ENCODE peak calls at places on chromosomes 13 and 19, in seven cellular contexts. One of them, this sample, is unnamed.

GRCh38 chr13:66492479-66492878 is 737.7 kb downstream of the PCDH9 start:
- DNase-seq in foreskin fibroblast: no peak
- DNase-seq in epithelial cell of esophagus: peak; percentile 55
- DNase-seq in GM13976: no peak
- DNase-seq in fibroblast of pulmonary artery: no peak
- DNase-seq in astrocyte of the spinal cord: no peak
- DNase-seq in OCI-LY7: peak; percentile 90
- DNase-seq in this sample: no peak

GRCh38 chr13:33111414-33112110 is 95.3 kb downstream of the KL start:
- DNase-seq in foreskin fibroblast: peak; percentile 77
- DNase-seq in GM13976: no peak
- DNase-seq in fibroblast of pulmonary artery: peak; percentile 33
- DNase-seq in OCI-LY7: no peak
- DNase-seq in astrocyte of the spinal cord: peak; percentile 64
- DNase-seq in epithelial cell of esophagus: no peak
- DNase-seq in this sample: no peak

GRCh38 chr19:49591731-49592485 is 926 bp downstream of the PRR12 start:
- DNase-seq in foreskin fibroblast: peak; percentile 68
- DNase-seq in epithelial cell of esophagus: peak; percentile 60
- DNase-seq in fibroblast of pulmonary artery: peak; percentile 31
- DNase-seq in astrocyte of the spinal cord: peak; percentile 45
- DNase-seq in OCI-LY7: peak; percentile 63
- DNase-seq in GM13976: peak; percentile 39
- DNase-seq in this sample: peak; percentile 44

GRCh38 chr13:91369432-91369831 is 21.9 kb downstream of the MIR17HG start:
- DNase-seq in OCI-LY7: no peak
- DNase-seq in fibroblast of pulmonary artery: peak; percentile 73
- DNase-seq in epithelial cell of esophagus: no peak
- DNase-seq in astrocyte of the spinal cord: peak; percentile 48
- DNase-seq in foreskin fibroblast: peak; percentile 35
- DNase-seq in GM13976: no peak
- DNase-seq in this sample: no peak

GRCh38 chr19:1441022-1441426 is 2.8 kb downstream of the RPS15 start:
- DNase-seq in foreskin fibroblast: no peak
- DNase-seq in OCI-LY7: no peak
- DNase-seq in fibroblast of pulmonary artery: no peak
- DNase-seq in GM13976: no peak
- DNase-seq in astrocyte of the spinal cord: no peak
- DNase-seq in epithelial cell of esophagus: no peak
- DNase-seq in this sample: no peak

GRCh38 chr13:99949657-99950413 is 21.7 kb downstream of the ZIC5 start:
- DNase-seq in foreskin fibroblast: no peak
- DNase-seq in astrocyte of the spinal cord: no peak
- DNase-seq in GM13976: no peak
- DNase-seq in epithelial cell of esophagus: no peak
- DNase-seq in OCI-LY7: no peak
- DNase-seq in fibroblast of pulmonary artery: no peak
- DNase-seq in this sample: no peak

GRCh38 chr19:45962021-45962420 is 11.6 kb downstream of the NOVA2 start:
- DNase-seq in astrocyte of the spinal cord: no peak
- DNase-seq in foreskin fibroblast: no peak
- DNase-seq in epithelial cell of esophagus: no peak
- DNase-seq in OCI-LY7: no peak
- DNase-seq in fibroblast of pulmonary artery: no peak
- DNase-seq in GM13976: no peak
- DNase-seq in this sample: no peak

GRCh38 chr13:112711528-112712265 is 21.9 kb downstream of the ATP11A start:
- DNase-seq in epithelial cell of esophagus: peak; percentile 97
- DNase-seq in astrocyte of the spinal cord: peak; percentile 90
- DNase-seq in fibroblast of pulmonary artery: peak; percentile 97
- DNase-seq in GM13976: peak; percentile 76
- DNase-seq in OCI-LY7: no peak
- DNase-seq in foreskin fibroblast: peak; percentile 97
- DNase-seq in this sample: peak; percentile 94

GRCh38 chr19:2325261-2326046 is 2.9 kb downstream of the LSM7 start:
- DNase-seq in foreskin fibroblast: no peak
- DNase-seq in fibroblast of pulmonary artery: no peak
- DNase-seq in astrocyte of the spinal cord: no peak
- DNase-seq in epithelial cell of esophagus: no peak
- DNase-seq in GM13976: no peak
- DNase-seq in OCI-LY7: no peak
- DNase-seq in this sample: no peak

GRCh38 chr13:78589206-78589605 is 14.1 kb downstream of the POU4F1 start:
- DNase-seq in OCI-LY7: peak; percentile 29
- DNase-seq in foreskin fibroblast: peak; percentile 32
- DNase-seq in fibroblast of pulmonary artery: peak; percentile 45
- DNase-seq in GM13976: peak; percentile 53
- DNase-seq in astrocyte of the spinal cord: no peak
- DNase-seq in epithelial cell of esophagus: peak; percentile 57
- DNase-seq in this sample: no peak

GRCh38 chr19:46925548-46925950 is 64.8 kb downstream of the ARHGAP35 start:
- DNase-seq in fibroblast of pulmonary artery: peak; percentile 47
- DNase-seq in epithelial cell of esophagus: peak; percentile 89
- DNase-seq in OCI-LY7: no peak
- DNase-seq in astrocyte of the spinal cord: no peak
- DNase-seq in foreskin fibroblast: no peak
- DNase-seq in GM13976: no peak
- DNase-seq in this sample: no peak

GRCh38 chr19:55115446-55116065 is 1.9 kb downstream of the PPP1R12C start:
- DNase-seq in foreskin fibroblast: peak; percentile 55
- DNase-seq in epithelial cell of esophagus: no peak
- DNase-seq in OCI-LY7: no peak
- DNase-seq in astrocyte of the spinal cord: no peak
- DNase-seq in GM13976: no peak
- DNase-seq in fibroblast of pulmonary artery: peak; percentile 62
- DNase-seq in this sample: peak; percentile 50

GRCh38 chr13:44128522-44128921 is 245.1 kb upstream of the SERP2 start:
- DNase-seq in epithelial cell of esophagus: no peak
- DNase-seq in GM13976: no peak
- DNase-seq in astrocyte of the spinal cord: no peak
- DNase-seq in OCI-LY7: no peak
- DNase-seq in foreskin fibroblast: peak; percentile 70
- DNase-seq in fibroblast of pulmonary artery: no peak
- DNase-seq in this sample: peak; percentile 39

GRCh38 chr13:90448466-90449037 is 898.9 kb upstream of the MIR17HG start:
- DNase-seq in GM13976: no peak
- DNase-seq in fibroblast of pulmonary artery: peak; percentile 62
- DNase-seq in OCI-LY7: no peak
- DNase-seq in epithelial cell of esophagus: no peak
- DNase-seq in astrocyte of the spinal cord: no peak
- DNase-seq in foreskin fibroblast: no peak
- DNase-seq in this sample: no peak

GRCh38 chr13:20714563-20715339 is 11.3 kb downstream of the IL17D start:
- DNase-seq in GM13976: no peak
- DNase-seq in fibroblast of pulmonary artery: peak; percentile 79
- DNase-seq in foreskin fibroblast: peak; percentile 71
- DNase-seq in epithelial cell of esophagus: no peak
- DNase-seq in OCI-LY7: no peak
- DNase-seq in astrocyte of the spinal cord: peak; percentile 95
- DNase-seq in this sample: no peak

GRCh38 chr13:111213964-111214726 is 99.0 kb downstream of the ARHGEF7 start:
- DNase-seq in fibroblast of pulmonary artery: no peak
- DNase-seq in OCI-LY7: peak; percentile 54
- DNase-seq in astrocyte of the spinal cord: no peak
- DNase-seq in epithelial cell of esophagus: no peak
- DNase-seq in foreskin fibroblast: no peak
- DNase-seq in GM13976: no peak
- DNase-seq in this sample: no peak

GRCh38 chr13:99617474-99618255 is 116.4 kb downstream of the TM9SF2 start:
- DNase-seq in fibroblast of pulmonary artery: peak; percentile 65
- DNase-seq in GM13976: no peak
- DNase-seq in foreskin fibroblast: peak; percentile 82
- DNase-seq in astrocyte of the spinal cord: peak; percentile 48
- DNase-seq in OCI-LY7: peak; percentile 17
- DNase-seq in epithelial cell of esophagus: peak; percentile 51
- DNase-seq in this sample: peak; percentile 41

GRCh38 chr13:32734511-32734910 is 148.3 kb downstream of the PDS5B start:
- DNase-seq in fibroblast of pulmonary artery: peak; percentile 73
- DNase-seq in foreskin fibroblast: peak; percentile 79
- DNase-seq in astrocyte of the spinal cord: peak; percentile 62
- DNase-seq in OCI-LY7: no peak
- DNase-seq in GM13976: no peak
- DNase-seq in epithelial cell of esophagus: peak; percentile 90
- DNase-seq in this sample: peak; percentile 44

GRCh38 chr19:45349126-45349415 is 8.5 kb downstream of the KLC3 start:
- DNase-seq in astrocyte of the spinal cord: no peak
- DNase-seq in epithelial cell of esophagus: no peak
- DNase-seq in fibroblast of pulmonary artery: no peak
- DNase-seq in foreskin fibroblast: no peak
- DNase-seq in OCI-LY7: no peak
- DNase-seq in GM13976: no peak
- DNase-seq in this sample: no peak

GRCh38 chr19:43779147-43779819 is 1.5 kb downstream of the KCNN4 start:
- DNase-seq in GM13976: no peak
- DNase-seq in foreskin fibroblast: no peak
- DNase-seq in fibroblast of pulmonary artery: no peak
- DNase-seq in astrocyte of the spinal cord: no peak
- DNase-seq in OCI-LY7: no peak
- DNase-seq in epithelial cell of esophagus: no peak
- DNase-seq in this sample: no peak

GRCh38 chr13:99926014-99926731 is 45.4 kb downstream of the ZIC5 start:
- DNase-seq in foreskin fibroblast: peak; percentile 70
- DNase-seq in fibroblast of pulmonary artery: peak; percentile 3
- DNase-seq in OCI-LY7: no peak
- DNase-seq in epithelial cell of esophagus: peak; percentile 76
- DNase-seq in GM13976: no peak
- DNase-seq in astrocyte of the spinal cord: peak; percentile 37
- DNase-seq in this sample: peak; percentile 23

GRCh38 chr13:97430296-97430695 is 3.7 kb upstream of the RAP2A start:
- DNase-seq in astrocyte of the spinal cord: no peak
- DNase-seq in fibroblast of pulmonary artery: no peak
- DNase-seq in foreskin fibroblast: no peak
- DNase-seq in epithelial cell of esophagus: no peak
- DNase-seq in GM13976: no peak
- DNase-seq in OCI-LY7: no peak
- DNase-seq in this sample: no peak

DNA sequence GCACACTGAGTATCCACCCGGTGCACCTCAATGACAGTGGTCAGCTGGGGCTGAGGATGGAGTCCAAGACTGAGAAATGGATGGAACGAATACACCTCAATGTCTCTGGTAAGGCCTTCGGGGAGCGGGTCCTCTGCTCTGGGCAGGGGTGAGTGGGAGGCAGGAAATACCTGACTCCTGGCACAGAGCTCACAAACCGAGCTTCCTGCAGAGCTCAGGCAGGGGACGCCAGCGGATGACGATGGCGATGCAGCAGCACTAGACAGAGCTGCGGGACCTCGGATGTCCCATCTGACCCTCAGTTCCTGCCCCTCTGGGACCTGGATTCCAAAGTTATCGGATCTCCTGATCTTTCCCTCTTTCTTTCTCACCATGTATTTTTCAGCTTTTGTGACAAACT is 3.8 kb downstream of the CD22 start:
- DNase-seq in GM13976: peak; percentile 39
- DNase-seq in epithelial cell of esophagus: no peak
- DNase-seq in foreskin fibroblast: no peak
- DNase-seq in OCI-LY7: peak; percentile 72
- DNase-seq in astrocyte of the spinal cord: no peak
- DNase-seq in fibroblast of pulmonary artery: no peak
- DNase-seq in this sample: no peak
- TF ChIP-seq CTCF in GM13976: peak; percentile 29
- TF ChIP-seq CTCF in epithelial cell of esophagus: no peak
- TF ChIP-seq CTCF in foreskin fibroblast: no peak
- TF ChIP-seq CTCF in OCI-LY7: peak; percentile 27
- TF ChIP-seq CTCF in astrocyte of the spinal cord: no peak
- TF ChIP-seq CTCF in fibroblast of pulmonary artery: no peak
- TF ChIP-seq CTCF in this sample: no peak

DNA sequence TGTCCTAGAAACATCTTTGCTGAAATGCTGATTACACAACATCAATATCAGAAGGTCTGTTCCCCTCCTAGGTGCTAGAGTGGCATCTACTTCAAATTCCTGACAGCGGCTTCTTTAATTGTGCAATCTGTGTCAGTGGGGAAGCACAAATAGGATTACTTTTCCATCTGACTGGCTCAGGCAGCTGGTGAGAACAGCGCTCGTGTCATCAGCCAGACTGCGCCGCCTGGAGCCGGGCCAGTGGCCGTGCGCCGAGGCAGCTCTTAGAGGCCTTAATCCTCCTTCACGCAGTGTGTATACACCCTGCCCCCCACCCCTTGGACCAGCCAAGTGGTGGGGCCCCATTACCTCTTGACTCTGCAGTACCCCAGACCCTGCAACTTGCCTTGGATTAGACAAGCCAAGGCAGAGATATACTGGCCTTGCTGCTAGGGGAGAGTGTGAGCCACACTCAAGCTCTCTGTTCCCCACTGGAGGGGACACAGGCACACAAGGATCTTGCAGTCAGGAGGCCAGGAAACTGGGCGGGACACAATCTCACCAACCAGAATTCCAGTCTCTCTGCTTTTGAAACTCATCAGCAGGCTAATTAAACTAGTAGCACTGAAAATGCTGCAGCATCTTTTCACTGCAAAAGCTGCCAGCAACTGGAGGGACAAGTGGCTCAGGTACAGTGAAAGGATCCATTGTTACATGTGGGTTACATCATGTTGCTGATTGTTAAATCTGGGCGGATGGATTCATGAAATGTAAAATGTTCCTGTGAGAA is 48.9 kb upstream of the EPHX3 start:
- DNase-seq in fibroblast of pulmonary artery: peak; percentile 89
- DNase-seq in foreskin fibroblast: peak; percentile 94
- DNase-seq in GM13976: no peak
- DNase-seq in astrocyte of the spinal cord: peak; percentile 86
- DNase-seq in epithelial cell of esophagus: peak; percentile 86
- DNase-seq in OCI-LY7: no peak
- DNase-seq in this sample: peak; percentile 77
- TF ChIP-seq CTCF in fibroblast of pulmonary artery: peak; percentile 34
- TF ChIP-seq CTCF in foreskin fibroblast: peak; percentile 16
- TF ChIP-seq CTCF in GM13976: no peak
- TF ChIP-seq CTCF in astrocyte of the spinal cord: peak; percentile 43
- TF ChIP-seq CTCF in epithelial cell of esophagus: peak; percentile 46
- TF ChIP-seq CTCF in OCI-LY7: no peak
- TF ChIP-seq CTCF in this sample: peak; percentile 58

DNA sequence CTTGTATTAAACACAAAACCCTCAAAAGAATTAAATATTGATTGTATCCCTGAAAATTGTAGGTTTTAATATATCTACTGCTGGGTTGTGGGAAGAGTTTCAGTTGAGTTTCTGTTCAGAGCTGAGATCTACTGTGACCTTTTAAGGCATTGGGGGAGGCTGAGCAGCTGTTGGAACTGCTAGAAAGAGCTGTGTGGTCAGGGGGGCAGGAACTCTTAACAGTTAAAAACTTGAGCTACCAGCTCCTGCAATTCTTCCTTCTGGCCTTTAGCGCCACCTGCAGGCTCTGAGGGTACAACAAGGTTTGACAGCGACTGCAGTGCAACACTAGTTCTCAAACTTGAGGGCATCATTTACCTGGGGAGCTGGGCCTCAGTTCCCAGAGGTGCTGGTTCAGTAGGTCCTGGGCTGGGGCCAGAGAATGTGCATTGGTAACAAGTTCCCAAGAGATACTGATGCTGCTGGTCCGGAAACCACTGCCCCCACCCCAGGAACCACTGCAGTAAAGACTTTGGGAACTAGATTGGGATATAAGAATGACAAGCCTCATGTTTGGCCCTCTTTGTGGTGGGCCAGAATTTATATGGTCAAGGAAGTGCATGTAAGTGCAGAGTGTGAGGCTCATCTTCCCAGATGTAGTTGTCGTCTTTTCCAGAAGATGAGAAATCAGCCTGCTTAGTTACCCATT is 2.5 kb downstream of the RNASEH2B start:
- DNase-seq in fibroblast of pulmonary artery: peak; percentile 90
- DNase-seq in GM13976: peak; percentile 80
- DNase-seq in OCI-LY7: peak; percentile 98
- DNase-seq in astrocyte of the spinal cord: peak; percentile 91
- DNase-seq in foreskin fibroblast: peak; percentile 95
- DNase-seq in epithelial cell of esophagus: peak; percentile 82
- DNase-seq in this sample: peak; percentile 68
- TF ChIP-seq CTCF in fibroblast of pulmonary artery: peak; percentile 92
- TF ChIP-seq CTCF in GM13976: peak; percentile 78
- TF ChIP-seq CTCF in OCI-LY7: peak; percentile 96
- TF ChIP-seq CTCF in astrocyte of the spinal cord: peak; percentile 91
- TF ChIP-seq CTCF in foreskin fibroblast: peak; percentile 88
- TF ChIP-seq CTCF in epithelial cell of esophagus: peak; percentile 94
- TF ChIP-seq CTCF in this sample: peak; percentile 92

GRCh38 chr19:6022570-6023049 is 44.7 kb upstream of the RANBP3 start:
- DNase-seq in foreskin fibroblast: no peak
- DNase-seq in GM13976: no peak
- DNase-seq in OCI-LY7: no peak
- DNase-seq in astrocyte of the spinal cord: no peak
- DNase-seq in epithelial cell of esophagus: no peak
- DNase-seq in fibroblast of pulmonary artery: no peak
- DNase-seq in this sample: no peak
- TF ChIP-seq CTCF in foreskin fibroblast: no peak
- TF ChIP-seq CTCF in GM13976: no peak
- TF ChIP-seq CTCF in OCI-LY7: peak; percentile 4
- TF ChIP-seq CTCF in astrocyte of the spinal cord: no peak
- TF ChIP-seq CTCF in epithelial cell of esophagus: no peak
- TF ChIP-seq CTCF in fibroblast of pulmonary artery: no peak
- TF ChIP-seq CTCF in this sample: peak; percentile 60

This sample was measured in HFFc6.